ENCODE peak calls at places on chromosomes 6 and 20, in seven cellular contexts. One of them, this sample, is unnamed.
A peak's percentile ranks its signal among the peaks of the same experiment; 100 is the strongest.

GRCh38 chr6:39407446-39407993 is 85.0 kb upstream of the KCNK16 start:
- DNase-seq in left ventricle myocardium inferior: no peak
- DNase-seq in AG04450: no peak
- DNase-seq in psoas muscle: no peak
- DNase-seq in GM06990: no peak
- DNase-seq in IMR-90: no peak
- DNase-seq in sigmoid colon: no peak
- DNase-seq in this sample: no peak

GRCh38 chr20:1818247-1818840 is 76.9 kb upstream of the SIRPA start:
- DNase-seq in left ventricle myocardium inferior: no peak
- DNase-seq in AG04450: no peak
- DNase-seq in psoas muscle: no peak
- DNase-seq in GM06990: no peak
- DNase-seq in IMR-90: no peak
- DNase-seq in sigmoid colon: no peak
- DNase-seq in this sample: no peak

GRCh38 chr6:29723666-29724588 is 693 bp downstream of the HLA-F start:
- DNase-seq in left ventricle myocardium inferior: peak; percentile 57
- DNase-seq in AG04450: no peak
- DNase-seq in psoas muscle: peak; percentile 58
- DNase-seq in GM06990: peak; percentile 72
- DNase-seq in IMR-90: no peak
- DNase-seq in sigmoid colon: no peak
- DNase-seq in this sample: no peak

GRCh38 chr6:106562001-106562400 is 67.3 kb downstream of the RTN4IP1 start:
- DNase-seq in left ventricle myocardium inferior: no peak
- DNase-seq in AG04450: no peak
- DNase-seq in psoas muscle: no peak
- DNase-seq in GM06990: no peak
- DNase-seq in IMR-90: no peak
- DNase-seq in sigmoid colon: no peak
- DNase-seq in this sample: no peak

GRCh38 chr20:10466325-10466724 is 31.2 kb downstream of the SLX4IP start:
- DNase-seq in left ventricle myocardium inferior: no peak
- DNase-seq in AG04450: no peak
- DNase-seq in psoas muscle: no peak
- DNase-seq in GM06990: no peak
- DNase-seq in IMR-90: peak; percentile 16
- DNase-seq in sigmoid colon: no peak
- DNase-seq in this sample: no peak

GRCh38 chr6:36677059-36677749 is 1.3 kb upstream of the CDKN1A start:
- DNase-seq in left ventricle myocardium inferior: no peak
- DNase-seq in AG04450: no peak
- DNase-seq in psoas muscle: no peak
- DNase-seq in GM06990: no peak
- DNase-seq in IMR-90: no peak
- DNase-seq in sigmoid colon: no peak
- DNase-seq in this sample: no peak

GRCh38 chr6:15464211-15464725 is 198.6 kb downstream of the DTNBP1 start:
- DNase-seq in left ventricle myocardium inferior: no peak
- DNase-seq in AG04450: no peak
- DNase-seq in psoas muscle: peak; percentile 60
- DNase-seq in GM06990: no peak
- DNase-seq in IMR-90: no peak
- DNase-seq in sigmoid colon: no peak
- DNase-seq in this sample: no peak

GRCh38 chr6:56570434-56571359 is 72.0 kb downstream of the DST start:
- DNase-seq in left ventricle myocardium inferior: no peak
- DNase-seq in AG04450: no peak
- DNase-seq in psoas muscle: no peak
- DNase-seq in GM06990: no peak
- DNase-seq in IMR-90: peak; percentile 39
- DNase-seq in sigmoid colon: no peak
- DNase-seq in this sample: no peak

GRCh38 chr20:58237318-58238182 is 9.1 kb upstream of the ANKRD60 start:
- DNase-seq in left ventricle myocardium inferior: no peak
- DNase-seq in AG04450: no peak
- DNase-seq in psoas muscle: no peak
- DNase-seq in GM06990: no peak
- DNase-seq in IMR-90: peak; percentile 82
- DNase-seq in sigmoid colon: no peak
- DNase-seq in this sample: peak; percentile 26

GRCh38 chr20:16007164-16007563 is 566.1 kb downstream of the KIF16B start:
- DNase-seq in left ventricle myocardium inferior: no peak
- DNase-seq in AG04450: no peak
- DNase-seq in psoas muscle: no peak
- DNase-seq in GM06990: no peak
- DNase-seq in IMR-90: no peak
- DNase-seq in sigmoid colon: no peak
- DNase-seq in this sample: no peak

GRCh38 chr6:11202513-11203305 is 29.8 kb downstream of the NEDD9 start:
- DNase-seq in left ventricle myocardium inferior: no peak
- DNase-seq in AG04450: no peak
- DNase-seq in psoas muscle: no peak
- DNase-seq in GM06990: no peak
- DNase-seq in IMR-90: peak; percentile 41
- DNase-seq in sigmoid colon: no peak
- DNase-seq in this sample: no peak

GRCh38 chr6:43521836-43522235 is 4.9 kb downstream of the POLR1C start:
- DNase-seq in left ventricle myocardium inferior: no peak
- DNase-seq in AG04450: no peak
- DNase-seq in psoas muscle: no peak
- DNase-seq in GM06990: no peak
- DNase-seq in IMR-90: no peak
- DNase-seq in sigmoid colon: no peak
- DNase-seq in this sample: no peak

GRCh38 chr20:56736285-56736857 is 107.3 kb downstream of the TFAP2C start:
- DNase-seq in left ventricle myocardium inferior: no peak
- DNase-seq in AG04450: no peak
- DNase-seq in psoas muscle: no peak
- DNase-seq in GM06990: no peak
- DNase-seq in IMR-90: no peak
- DNase-seq in sigmoid colon: no peak
- DNase-seq in this sample: no peak

GRCh38 chr6:79888587-79888986 is 58.8 kb downstream of the ELOVL4 start:
- DNase-seq in left ventricle myocardium inferior: no peak
- DNase-seq in AG04450: no peak
- DNase-seq in psoas muscle: no peak
- DNase-seq in GM06990: no peak
- DNase-seq in IMR-90: no peak
- DNase-seq in sigmoid colon: no peak
- DNase-seq in this sample: no peak

GRCh38 chr6:154503576-154504501 is 6.6 kb downstream of the CNKSR3 start:
- DNase-seq in left ventricle myocardium inferior: no peak
- DNase-seq in AG04450: no peak
- DNase-seq in psoas muscle: no peak
- DNase-seq in GM06990: no peak
- DNase-seq in IMR-90: no peak
- DNase-seq in sigmoid colon: peak; percentile 36
- DNase-seq in this sample: no peak

GRCh38 chr6:12265795-12266194 is 24.4 kb upstream of the EDN1 start:
- DNase-seq in left ventricle myocardium inferior: no peak
- DNase-seq in AG04450: no peak
- DNase-seq in psoas muscle: no peak
- DNase-seq in GM06990: no peak
- DNase-seq in IMR-90: peak; percentile 71
- DNase-seq in sigmoid colon: no peak
- DNase-seq in this sample: no peak

GRCh38 chr6:15036690-15037245 is 209.1 kb upstream of the JARID2 start:
- DNase-seq in left ventricle myocardium inferior: peak; percentile 85
- DNase-seq in AG04450: no peak
- DNase-seq in psoas muscle: peak; percentile 95
- DNase-seq in GM06990: no peak
- DNase-seq in IMR-90: no peak
- DNase-seq in sigmoid colon: no peak
- DNase-seq in this sample: no peak

GRCh38 chr6:33206027-33206863 is 1.8 kb downstream of the HSD17B8 start:
- DNase-seq in left ventricle myocardium inferior: no peak
- DNase-seq in AG04450: no peak
- DNase-seq in psoas muscle: no peak
- DNase-seq in GM06990: no peak
- DNase-seq in IMR-90: no peak
- DNase-seq in sigmoid colon: no peak
- DNase-seq in this sample: no peak

GRCh38 chr20:13741879-13742278 is 42.8 kb downstream of the ESF1 start:
- DNase-seq in left ventricle myocardium inferior: no peak
- DNase-seq in AG04450: no peak
- DNase-seq in psoas muscle: no peak
- DNase-seq in GM06990: no peak
- DNase-seq in IMR-90: no peak
- DNase-seq in sigmoid colon: no peak
- DNase-seq in this sample: no peak

GRCh38 chr20:12788936-12789335 is 219.8 kb upstream of the SPTLC3 start:
- DNase-seq in left ventricle myocardium inferior: no peak
- DNase-seq in AG04450: no peak
- DNase-seq in psoas muscle: no peak
- DNase-seq in GM06990: no peak
- DNase-seq in IMR-90: no peak
- DNase-seq in sigmoid colon: no peak
- DNase-seq in this sample: no peak

GRCh38 chr6:116468293-116468692 is 7.1 kb downstream of the CALHM6 start:
- DNase-seq in left ventricle myocardium inferior: no peak
- DNase-seq in AG04450: no peak
- DNase-seq in psoas muscle: no peak
- DNase-seq in GM06990: no peak
- DNase-seq in IMR-90: no peak
- DNase-seq in sigmoid colon: no peak
- DNase-seq in this sample: no peak

GRCh38 chr6:85672623-85673022 is 29.9 kb upstream of the SYNCRIP start:
- DNase-seq in left ventricle myocardium inferior: no peak
- DNase-seq in AG04450: no peak
- DNase-seq in psoas muscle: no peak
- DNase-seq in GM06990: no peak
- DNase-seq in IMR-90: no peak
- DNase-seq in sigmoid colon: no peak
- DNase-seq in this sample: no peak

GRCh38 chr6:87230801-87231200 is 75.4 kb downstream of the ZNF292 start:
- DNase-seq in left ventricle myocardium inferior: no peak
- DNase-seq in AG04450: no peak
- DNase-seq in psoas muscle: no peak
- DNase-seq in GM06990: no peak
- DNase-seq in IMR-90: peak; percentile 51
- DNase-seq in sigmoid colon: no peak
- DNase-seq in this sample: no peak

GRCh38 chr6:138492113-138492512 is 7.2 kb downstream of the NHSL1 start:
- DNase-seq in left ventricle myocardium inferior: no peak
- DNase-seq in AG04450: no peak
- DNase-seq in psoas muscle: no peak
- DNase-seq in GM06990: no peak
- DNase-seq in IMR-90: no peak
- DNase-seq in sigmoid colon: no peak
- DNase-seq in this sample: no peak

GRCh38 chr6:148513145-148514071 is 170.8 kb downstream of the SASH1 start:
- DNase-seq in left ventricle myocardium inferior: no peak
- DNase-seq in AG04450: no peak
- DNase-seq in psoas muscle: peak; percentile 67
- DNase-seq in GM06990: no peak
- DNase-seq in IMR-90: peak; percentile 63
- DNase-seq in sigmoid colon: no peak
- DNase-seq in this sample: no peak

GRCh38 chr6:152223622-152224021 is 413.5 kb downstream of the SYNE1 start:
- DNase-seq in left ventricle myocardium inferior: no peak
- DNase-seq in AG04450: no peak
- DNase-seq in psoas muscle: no peak
- DNase-seq in GM06990: no peak
- DNase-seq in IMR-90: no peak
- DNase-seq in sigmoid colon: no peak
- DNase-seq in this sample: no peak

GRCh38 chr20:37920270-37920669 is 17.3 kb downstream of the VSTM2L start:
- DNase-seq in left ventricle myocardium inferior: no peak
- DNase-seq in AG04450: no peak
- DNase-seq in psoas muscle: no peak
- DNase-seq in GM06990: peak; percentile 50
- DNase-seq in IMR-90: no peak
- DNase-seq in sigmoid colon: no peak
- DNase-seq in this sample: no peak

DNA sequence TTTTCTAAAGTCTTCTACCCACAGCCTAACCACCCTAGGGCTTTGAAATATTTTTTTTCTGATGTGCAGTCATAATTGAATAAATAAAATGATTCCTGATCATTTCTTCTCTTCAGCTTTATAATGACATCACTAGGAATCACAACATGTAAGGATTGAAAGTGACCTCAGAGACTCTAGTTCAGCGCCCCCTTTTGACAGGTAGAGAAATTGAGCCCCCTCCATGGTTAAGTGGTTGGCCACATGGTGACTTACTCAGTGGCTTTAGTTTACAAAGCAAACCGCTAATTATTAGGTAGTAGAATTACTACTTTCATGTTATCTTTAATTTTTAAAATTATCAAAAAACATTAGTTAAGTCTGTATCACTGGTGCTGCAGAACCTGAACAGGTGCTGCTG is 13.3 kb upstream of the SLC2A12 start:
- DNase-seq in left ventricle myocardium inferior: no peak
- DNase-seq in AG04450: no peak
- DNase-seq in psoas muscle: no peak
- DNase-seq in GM06990: no peak
- DNase-seq in IMR-90: peak; percentile 32
- DNase-seq in sigmoid colon: no peak
- DNase-seq in this sample: no peak
- TF ChIP-seq CTCF in left ventricle myocardium inferior: peak; percentile 50
- TF ChIP-seq CTCF in AG04450: peak; percentile 42
- TF ChIP-seq CTCF in psoas muscle: peak; percentile 22
- TF ChIP-seq CTCF in GM06990: peak; percentile 59
- TF ChIP-seq CTCF in IMR-90: peak; percentile 42
- TF ChIP-seq CTCF in sigmoid colon: no peak
- TF ChIP-seq CTCF in this sample: peak; percentile 47

GRCh38 chr6:118936304-118936703 is 1.3 kb upstream of the MCM9 start:
- DNase-seq in left ventricle myocardium inferior: no peak
- DNase-seq in AG04450: no peak
- DNase-seq in psoas muscle: no peak
- DNase-seq in GM06990: no peak
- DNase-seq in IMR-90: no peak
- DNase-seq in sigmoid colon: no peak
- DNase-seq in this sample: no peak
- H3K4me3 ChIP-seq in left ventricle myocardium inferior: no peak overlapping the region
- H3K4me3 ChIP-seq in AG04450: no peak overlapping the region
- H3K4me3 ChIP-seq in psoas muscle: no peak overlapping the region
- H3K4me3 ChIP-seq in GM06990: no peak overlapping the region
- H3K4me3 ChIP-seq in IMR-90: no peak overlapping the region
- H3K4me3 ChIP-seq in sigmoid colon: no peak overlapping the region
- H3K4me3 ChIP-seq in this sample: no peak overlapping the region

GRCh38 chr6:1216488-1216974 is 95.4 kb upstream of the FOXQ1 start:
- DNase-seq in left ventricle myocardium inferior: no peak
- DNase-seq in AG04450: no peak
- DNase-seq in psoas muscle: no peak
- DNase-seq in GM06990: no peak
- DNase-seq in IMR-90: no peak
- DNase-seq in sigmoid colon: no peak
- DNase-seq in this sample: no peak
- TF ChIP-seq CTCF in left ventricle myocardium inferior: no peak
- TF ChIP-seq CTCF in AG04450: no peak
- TF ChIP-seq CTCF in psoas muscle: no peak
- TF ChIP-seq CTCF in GM06990: no peak
- TF ChIP-seq CTCF in IMR-90: no peak
- TF ChIP-seq CTCF in sigmoid colon: no peak
- TF ChIP-seq CTCF in this sample: no peak

DNA sequence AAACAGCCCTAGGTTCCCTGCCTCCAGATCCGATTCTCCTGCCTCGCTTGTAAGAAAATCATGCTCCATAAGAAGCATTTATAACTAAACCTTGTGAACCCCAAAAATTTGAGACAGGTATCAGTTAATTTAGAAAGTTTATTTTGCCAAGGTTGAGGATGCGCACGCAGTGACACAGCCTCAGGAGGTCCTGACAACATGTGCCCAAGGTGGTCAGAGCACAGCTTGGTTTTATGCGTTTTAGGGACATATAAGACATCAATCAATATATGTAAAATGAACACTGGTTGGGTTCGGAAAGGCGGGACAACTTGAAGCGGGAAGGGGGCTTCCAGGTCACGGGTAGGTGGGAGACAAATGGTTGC is 2.1 kb downstream of the ACOT13 start:
- DNase-seq in left ventricle myocardium inferior: no peak
- DNase-seq in AG04450: no peak
- DNase-seq in psoas muscle: no peak
- DNase-seq in GM06990: no peak
- DNase-seq in IMR-90: no peak
- DNase-seq in sigmoid colon: no peak
- DNase-seq in this sample: no peak
- H3K4me3 ChIP-seq in left ventricle myocardium inferior: no peak overlapping the region
- H3K4me3 ChIP-seq in AG04450: no peak overlapping the region
- H3K4me3 ChIP-seq in psoas muscle: peak overlapping the region; percentile 94
- H3K4me3 ChIP-seq in GM06990: no peak overlapping the region
- H3K4me3 ChIP-seq in IMR-90: no peak overlapping the region
- H3K4me3 ChIP-seq in sigmoid colon: no peak overlapping the region
- H3K4me3 ChIP-seq in this sample: no peak overlapping the region